ENCODE peak calls at places on chromosome 14, in six cellular contexts. S is breast epithelium, T is Peyer's patch, H is pancreas, I is MM.1S, P is esophagus squamous epithelium. M is an unnamed sample. For H3K9me3, the result is how much of the 10 kb centered on the place peaks cover.

GRCh38 chr14:39229222-39229543 is 4.5 kb upstream of the MIA2 start:
- DNase-seq in H (no peak), I (no peak), S (no peak), P (no peak), T (no peak), M (no peak)

GRCh38 chr14:49868720-49869114 is 16.1 kb upstream of the NEMF start:
- DNase-seq in P (no peak), T (no peak), S (no peak), I (no peak), H (no peak), M (no peak)

GRCh38 chr14:100840286-100840685 is 14.4 kb downstream of the MEG3 start:
- DNase-seq in I (no peak), P (no peak), H (peak), T (no peak), S (no peak), M (no peak)

GRCh38 chr14:101965796-101966718 is 1.7 kb downstream of the DYNC1H1 start:
- DNase-seq in H (no peak), S (no peak), P (no peak), T (no peak), I (no peak), M (no peak)

GRCh38 chr14:75254381-75254821 is 24.2 kb upstream of the FOS start:
- DNase-seq in S (peak), I (no peak), H (peak), P (no peak), T (no peak), M (no peak)

GRCh38 chr14:50541159-50541567 is 8.8 kb upstream of the MAP4K5 start:
- DNase-seq in S (no peak), T (no peak), P (no peak), H (no peak), I (no peak), M (no peak)

GRCh38 chr14:51780006-51780692 is 80.3 kb upstream of the GNG2 start:
- DNase-seq in H (peak), T (peak), S (peak), I (peak), P (no peak), M (peak)

GRCh38 chr14:85122690-85123089 is 407.3 kb upstream of the FLRT2 start:
- DNase-seq in I (no peak), H (no peak), P (no peak), S (no peak), T (no peak), M (no peak)

GRCh38 chr14:80211143-80212024 is at the start of gene DIO2:
- DNase-seq in P (no peak), S (no peak), H (no peak), I (no peak), T (no peak), M (no peak)

GRCh38 chr14:32472512-32473472 is 143.7 kb downstream of the AKAP6 start:
- DNase-seq in I (no peak), S (peak), T (no peak), P (no peak), H (no peak), M (peak)

GRCh38 chr14:99757331-99758070 is 35.7 kb upstream of the EML1 start:
- DNase-seq in P (no peak), T (no peak), I (no peak), S (no peak), H (no peak), M (no peak)

GRCh38 chr14:49861581-49861922 is 9.0 kb upstream of the NEMF start:
- DNase-seq in S (peak), H (peak), P (no peak), I (peak), T (peak), M (peak)

DNA sequence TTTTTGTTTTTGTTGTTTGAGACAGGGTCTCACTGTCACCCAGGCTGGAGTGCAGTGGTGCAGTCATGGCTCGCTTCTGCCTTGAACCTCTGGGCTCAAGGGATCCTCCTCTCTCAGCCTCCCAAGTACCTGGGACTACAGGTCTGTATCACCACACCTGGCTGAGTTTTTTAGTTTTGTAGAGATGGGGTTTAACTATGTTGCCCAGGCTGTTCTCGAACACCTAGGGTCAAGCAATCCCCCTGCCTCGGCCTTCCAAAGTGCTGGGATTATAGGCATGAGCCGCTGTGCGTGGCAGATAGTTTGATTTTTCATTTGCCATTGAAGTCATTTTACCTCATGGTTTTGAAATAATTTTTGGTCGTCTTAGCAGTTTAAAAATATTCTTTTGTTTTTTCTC is 94.3 kb upstream of the EIF5 start:
- DNase-seq in P (no peak), H (no peak), S (no peak), T (no peak), I (no peak), M (no peak)
- H3K9me3 ChIP-seq in P (under half), H (under half), S (under half), T (under half), I (under half), M (under half)

GRCh38 chr14:60956202-60956601 is 24.7 kb downstream of the TRMT5 start:
- DNase-seq in I (no peak), T (no peak), S (no peak), P (no peak), H (no peak), M (no peak)

GRCh38 chr14:60956632-60957031 is 24.2 kb downstream of the TRMT5 start:
- DNase-seq in H (no peak), S (no peak), I (no peak), T (no peak), P (no peak), M (no peak)

GRCh38 chr14:60963761-60964160 is 17.1 kb downstream of the TRMT5 start:
- DNase-seq in S (no peak), H (no peak), P (no peak), T (no peak), I (no peak), M (peak)

DNA sequence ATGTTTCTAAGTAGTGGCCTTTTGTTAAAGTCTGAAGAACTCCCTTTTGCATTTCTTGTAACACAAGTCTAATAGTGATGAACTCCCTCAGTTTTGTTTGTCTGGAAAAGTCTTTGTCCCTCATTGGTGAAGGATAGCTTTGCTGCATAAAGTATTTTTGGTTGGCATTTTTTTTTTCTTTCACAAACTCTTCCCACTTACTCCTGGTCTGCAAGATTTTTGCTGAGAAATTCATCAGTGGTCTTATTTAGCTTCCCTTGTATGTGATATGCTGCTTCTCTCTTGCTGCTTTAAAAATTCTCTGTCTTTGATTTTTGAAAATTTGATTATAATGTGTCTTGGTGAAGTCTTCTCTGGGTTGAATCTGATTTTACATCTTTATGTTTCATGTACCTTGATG is 22.7 kb downstream of the TRMT5 start:
- DNase-seq in P (no peak), I (no peak), T (no peak), S (no peak), H (no peak), M (no peak)
- H3K9me3 ChIP-seq in P (under half), I (under half), T (under half), S (under half), H (under half), M (under half)

DNA sequence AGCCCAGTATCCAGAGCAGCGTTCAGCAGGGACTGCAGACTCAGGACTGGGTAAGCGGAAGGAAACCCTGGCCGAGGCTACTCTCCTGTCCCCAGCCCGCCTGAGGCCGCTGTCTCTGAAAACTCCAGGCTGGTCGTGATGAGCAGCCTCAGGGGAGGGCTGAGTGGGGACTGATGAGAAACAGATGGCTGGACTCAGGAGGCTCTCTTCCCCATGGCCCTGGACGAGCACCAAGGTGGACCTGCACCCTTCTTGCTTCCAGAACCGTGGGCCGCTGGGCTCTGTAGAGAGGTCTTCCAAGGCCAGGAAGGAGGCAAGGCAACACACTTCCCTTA is 1.1 kb downstream of the TEX22 start:
- DNase-seq in T (no peak), S (no peak), H (peak), I (no peak), P (no peak), M (no peak)
- H3K9me3 ChIP-seq in T (under half), S (under half), H (under half), I (under half), P (under half), M (under half)

GRCh38 chr14:106069786-106070185 is 543.4 kb downstream of the TMEM121 start:
- DNase-seq in I (no peak), H (no peak), S (no peak), P (no peak), T (no peak), M (no peak)
- H3K9me3 ChIP-seq in I (under half), H (under half), S (under half), P (under half), T (under half), M (under half)

GRCh38 chr14:28975084-28975483 is 208.5 kb downstream of the FOXG1 start:
- DNase-seq in P (no peak), T (no peak), S (no peak), H (no peak), I (no peak), M (no peak)
- H3K9me3 ChIP-seq in P (under half), T (under half), S (under half), H (under half), I (under half), M (under half)

GRCh38 chr14:29316936-29317335 is 550.3 kb downstream of the FOXG1 start:
- DNase-seq in S (no peak), T (no peak), P (no peak), I (no peak), H (no peak), M (no peak)
- H3K9me3 ChIP-seq in S (under half), T (under half), P (under half), I (under half), H (under half), M (under half)

GRCh38 chr14:40616579-40616978 is 990.1 kb upstream of the LRFN5 start:
- DNase-seq in S (no peak), T (no peak), I (no peak), P (no peak), H (no peak), M (no peak)
- H3K9me3 ChIP-seq in S (under half), T (under half), I (under half), P (under half), H (under half), M (under half)